ENCODE peak calls at places on chromosomes 13 and 19, in ten cellular contexts. One of them, this sample, is unnamed.

GRCh38 chr19:16369664-16370576 is 45.3 kb downstream of the KLF2 start:
- DNase-seq in left ventricle myocardium inferior: no peak
- DNase-seq in tibial nerve: no peak
- DNase-seq in uterus: no peak
- DNase-seq in endothelial cell: no peak
- DNase-seq in hepatocyte: no peak
- DNase-seq in AG09319: no peak
- DNase-seq in GM23338: no peak
- DNase-seq in stomach: no peak
- DNase-seq in HFF-Myc: no peak
- DNase-seq in this sample: no peak

GRCh38 chr13:91347996-91348905 is 764 bp downstream of the MIR17HG start:
- DNase-seq in left ventricle myocardium inferior: peak; percentile 46
- DNase-seq in tibial nerve: peak; percentile 20
- DNase-seq in uterus: peak; percentile 43
- DNase-seq in endothelial cell: peak; percentile 49
- DNase-seq in hepatocyte: peak; percentile 78
- DNase-seq in AG09319: no peak
- DNase-seq in GM23338: no peak
- DNase-seq in stomach: peak; percentile 53
- DNase-seq in HFF-Myc: no peak
- DNase-seq in this sample: no peak

GRCh38 chr19:16398530-16399241 is 73.1 kb downstream of the EPS15L1 start:
- DNase-seq in left ventricle myocardium inferior: no peak
- DNase-seq in tibial nerve: no peak
- DNase-seq in uterus: no peak
- DNase-seq in endothelial cell: no peak
- DNase-seq in hepatocyte: no peak
- DNase-seq in AG09319: no peak
- DNase-seq in GM23338: no peak
- DNase-seq in stomach: no peak
- DNase-seq in HFF-Myc: no peak
- DNase-seq in this sample: no peak

GRCh38 chr13:59931621-59932020 is 232.1 kb downstream of the DIAPH3 start:
- DNase-seq in left ventricle myocardium inferior: no peak
- DNase-seq in tibial nerve: no peak
- DNase-seq in uterus: no peak
- DNase-seq in endothelial cell: no peak
- DNase-seq in hepatocyte: no peak
- DNase-seq in AG09319: no peak
- DNase-seq in GM23338: no peak
- DNase-seq in stomach: no peak
- DNase-seq in HFF-Myc: no peak
- DNase-seq in this sample: no peak

GRCh38 chr13:50690020-50690419 is 153.5 kb downstream of the DLEU7 start:
- DNase-seq in left ventricle myocardium inferior: no peak
- DNase-seq in tibial nerve: no peak
- DNase-seq in uterus: no peak
- DNase-seq in endothelial cell: no peak
- DNase-seq in hepatocyte: no peak
- DNase-seq in AG09319: no peak
- DNase-seq in GM23338: no peak
- DNase-seq in stomach: no peak
- DNase-seq in HFF-Myc: no peak
- DNase-seq in this sample: no peak

GRCh38 chr19:28234637-28235036 is 978.3 kb downstream of the UQCRFS1 start:
- DNase-seq in left ventricle myocardium inferior: no peak
- DNase-seq in tibial nerve: no peak
- DNase-seq in uterus: no peak
- DNase-seq in endothelial cell: no peak
- DNase-seq in hepatocyte: peak; percentile 56
- DNase-seq in AG09319: no peak
- DNase-seq in GM23338: peak; percentile 24
- DNase-seq in stomach: no peak
- DNase-seq in HFF-Myc: no peak
- DNase-seq in this sample: no peak

GRCh38 chr13:46146898-46147297 is 35.1 kb downstream of the LCP1 start:
- DNase-seq in left ventricle myocardium inferior: no peak
- DNase-seq in tibial nerve: no peak
- DNase-seq in uterus: no peak
- DNase-seq in endothelial cell: peak; percentile 28
- DNase-seq in hepatocyte: peak; percentile 52
- DNase-seq in AG09319: no peak
- DNase-seq in GM23338: peak; percentile 67
- DNase-seq in stomach: no peak
- DNase-seq in HFF-Myc: no peak
- DNase-seq in this sample: no peak

GRCh38 chr13:110010433-110011135 is 224.2 kb upstream of the IRS2 start:
- DNase-seq in left ventricle myocardium inferior: no peak
- DNase-seq in tibial nerve: no peak
- DNase-seq in uterus: no peak
- DNase-seq in endothelial cell: no peak
- DNase-seq in hepatocyte: no peak
- DNase-seq in AG09319: no peak
- DNase-seq in GM23338: no peak
- DNase-seq in stomach: no peak
- DNase-seq in HFF-Myc: no peak
- DNase-seq in this sample: no peak

GRCh38 chr13:38530492-38530891 is 156.4 kb upstream of the FREM2 start:
- DNase-seq in left ventricle myocardium inferior: no peak
- DNase-seq in tibial nerve: no peak
- DNase-seq in uterus: no peak
- DNase-seq in endothelial cell: no peak
- DNase-seq in hepatocyte: peak; percentile 15
- DNase-seq in AG09319: no peak
- DNase-seq in GM23338: peak; percentile 24
- DNase-seq in stomach: no peak
- DNase-seq in HFF-Myc: peak; percentile 2
- DNase-seq in this sample: no peak

GRCh38 chr19:17795495-17795856 is 538 bp downstream of the B3GNT3 start:
- DNase-seq in left ventricle myocardium inferior: no peak
- DNase-seq in tibial nerve: no peak
- DNase-seq in uterus: no peak
- DNase-seq in endothelial cell: no peak
- DNase-seq in hepatocyte: no peak
- DNase-seq in AG09319: no peak
- DNase-seq in GM23338: no peak
- DNase-seq in stomach: no peak
- DNase-seq in HFF-Myc: no peak
- DNase-seq in this sample: no peak

GRCh38 chr13:107211073-107211472 is 643.1 kb upstream of the ARGLU1 start:
- DNase-seq in left ventricle myocardium inferior: peak; percentile 58
- DNase-seq in tibial nerve: peak; percentile 73
- DNase-seq in uterus: peak; percentile 69
- DNase-seq in endothelial cell: peak; percentile 80
- DNase-seq in hepatocyte: peak; percentile 94
- DNase-seq in AG09319: peak; percentile 54
- DNase-seq in GM23338: peak; percentile 92
- DNase-seq in stomach: peak; percentile 80
- DNase-seq in HFF-Myc: peak; percentile 31
- DNase-seq in this sample: no peak

GRCh38 chr13:62320731-62321130 is 905.1 kb upstream of the PCDH20 start:
- DNase-seq in left ventricle myocardium inferior: no peak
- DNase-seq in tibial nerve: no peak
- DNase-seq in uterus: no peak
- DNase-seq in endothelial cell: no peak
- DNase-seq in hepatocyte: no peak
- DNase-seq in AG09319: no peak
- DNase-seq in GM23338: no peak
- DNase-seq in stomach: no peak
- DNase-seq in HFF-Myc: no peak
- DNase-seq in this sample: no peak

GRCh38 chr13:62321895-62322294 is 906.2 kb upstream of the PCDH20 start:
- DNase-seq in left ventricle myocardium inferior: no peak
- DNase-seq in tibial nerve: no peak
- DNase-seq in uterus: no peak
- DNase-seq in endothelial cell: no peak
- DNase-seq in hepatocyte: no peak
- DNase-seq in AG09319: no peak
- DNase-seq in GM23338: no peak
- DNase-seq in stomach: no peak
- DNase-seq in HFF-Myc: no peak
- DNase-seq in this sample: no peak

GRCh38 chr13:62324842-62325241 is 909.2 kb upstream of the PCDH20 start:
- DNase-seq in left ventricle myocardium inferior: no peak
- DNase-seq in tibial nerve: no peak
- DNase-seq in uterus: no peak
- DNase-seq in endothelial cell: no peak
- DNase-seq in hepatocyte: no peak
- DNase-seq in AG09319: no peak
- DNase-seq in GM23338: no peak
- DNase-seq in stomach: no peak
- DNase-seq in HFF-Myc: no peak
- DNase-seq in this sample: no peak

GRCh38 chr13:62321139-62321538 is 905.5 kb upstream of the PCDH20 start:
- DNase-seq in left ventricle myocardium inferior: no peak
- DNase-seq in tibial nerve: no peak
- DNase-seq in uterus: no peak
- DNase-seq in endothelial cell: no peak
- DNase-seq in hepatocyte: no peak
- DNase-seq in AG09319: no peak
- DNase-seq in GM23338: no peak
- DNase-seq in stomach: no peak
- DNase-seq in HFF-Myc: no peak
- DNase-seq in this sample: no peak

GRCh38 chr13:62320129-62320724 is 904.6 kb upstream of the PCDH20 start:
- DNase-seq in left ventricle myocardium inferior: no peak
- DNase-seq in tibial nerve: no peak
- DNase-seq in uterus: no peak
- DNase-seq in endothelial cell: no peak
- DNase-seq in hepatocyte: peak; percentile 48
- DNase-seq in AG09319: no peak
- DNase-seq in GM23338: peak; percentile 63
- DNase-seq in stomach: no peak
- DNase-seq in HFF-Myc: no peak
- DNase-seq in this sample: no peak
- TF ChIP-seq CTCF in left ventricle myocardium inferior: peak; percentile 62
- TF ChIP-seq CTCF in tibial nerve: peak; percentile 21
- TF ChIP-seq CTCF in uterus: peak; percentile 20
- TF ChIP-seq CTCF in endothelial cell: peak; percentile 45
- TF ChIP-seq CTCF in hepatocyte: peak; percentile 83
- TF ChIP-seq CTCF in AG09319: peak; percentile 47
- TF ChIP-seq CTCF in GM23338: peak; percentile 73
- TF ChIP-seq CTCF in stomach: no peak
- TF ChIP-seq CTCF in HFF-Myc: peak; percentile 3
- TF ChIP-seq CTCF in this sample: peak; percentile 78

DNA sequence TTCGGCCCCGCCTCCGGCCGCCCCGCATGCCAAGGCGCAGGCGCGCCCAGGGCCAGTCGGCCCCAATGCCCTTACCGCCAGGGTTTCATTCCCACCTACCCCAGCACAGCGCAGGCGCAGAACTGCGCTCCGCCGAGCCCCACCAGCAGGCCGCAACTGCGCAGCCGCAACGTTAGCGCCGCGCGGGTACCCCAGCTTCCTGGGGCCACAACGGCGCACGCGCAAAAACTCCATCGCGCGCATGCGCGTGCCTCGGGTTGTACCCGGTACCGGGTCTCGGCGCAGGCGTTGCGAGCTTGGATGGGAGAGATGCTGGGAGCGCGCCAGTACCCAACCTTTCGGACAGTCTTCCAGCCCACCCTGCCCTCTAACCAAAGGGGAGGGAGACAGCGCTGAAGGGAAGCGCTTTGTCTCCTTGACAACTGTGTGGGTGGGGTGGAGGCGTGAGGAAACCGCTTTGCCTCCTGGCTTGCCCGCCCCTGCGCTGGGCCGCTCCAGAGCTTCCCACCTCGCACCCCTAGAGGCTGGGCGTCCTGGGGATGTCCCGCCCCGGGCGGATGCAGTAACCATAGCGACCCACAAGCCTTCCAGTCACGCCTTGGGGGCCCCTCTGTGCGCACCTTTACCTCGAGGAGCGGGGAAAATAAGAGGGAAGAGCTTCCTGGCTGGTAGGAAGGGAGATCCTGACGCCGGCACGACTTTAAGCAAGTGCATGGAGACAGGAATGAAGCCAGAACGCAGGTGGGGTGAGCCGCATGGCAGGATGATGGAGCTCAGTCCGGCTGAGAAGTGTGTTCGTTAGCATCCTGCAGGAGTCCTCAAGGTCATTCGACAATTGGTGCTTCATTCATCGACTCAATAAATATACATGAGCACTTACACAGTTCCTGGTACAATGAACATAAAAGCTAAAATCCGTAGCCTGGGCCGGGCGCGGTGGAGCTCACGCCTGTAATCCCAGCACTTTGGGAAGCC is 525 bp upstream of the MYPOP start:
- DNase-seq in left ventricle myocardium inferior: peak; percentile 98
- DNase-seq in tibial nerve: peak; percentile 91
- DNase-seq in uterus: peak; percentile 100
- DNase-seq in endothelial cell: peak; percentile 100
- DNase-seq in hepatocyte: peak; percentile 99
- DNase-seq in AG09319: peak; percentile 93
- DNase-seq in GM23338: peak; percentile 97
- DNase-seq in stomach: peak; percentile 99
- DNase-seq in HFF-Myc: peak; percentile 94
- DNase-seq in this sample: peak; percentile 97
- TF ChIP-seq CTCF in left ventricle myocardium inferior: peak; percentile 21
- TF ChIP-seq CTCF in tibial nerve: no peak
- TF ChIP-seq CTCF in uterus: no peak
- TF ChIP-seq CTCF in endothelial cell: no peak
- TF ChIP-seq CTCF in hepatocyte: no peak
- TF ChIP-seq CTCF in AG09319: no peak
- TF ChIP-seq CTCF in GM23338: no peak
- TF ChIP-seq CTCF in stomach: no peak
- TF ChIP-seq CTCF in HFF-Myc: no peak
- TF ChIP-seq CTCF in this sample: no peak

DNA sequence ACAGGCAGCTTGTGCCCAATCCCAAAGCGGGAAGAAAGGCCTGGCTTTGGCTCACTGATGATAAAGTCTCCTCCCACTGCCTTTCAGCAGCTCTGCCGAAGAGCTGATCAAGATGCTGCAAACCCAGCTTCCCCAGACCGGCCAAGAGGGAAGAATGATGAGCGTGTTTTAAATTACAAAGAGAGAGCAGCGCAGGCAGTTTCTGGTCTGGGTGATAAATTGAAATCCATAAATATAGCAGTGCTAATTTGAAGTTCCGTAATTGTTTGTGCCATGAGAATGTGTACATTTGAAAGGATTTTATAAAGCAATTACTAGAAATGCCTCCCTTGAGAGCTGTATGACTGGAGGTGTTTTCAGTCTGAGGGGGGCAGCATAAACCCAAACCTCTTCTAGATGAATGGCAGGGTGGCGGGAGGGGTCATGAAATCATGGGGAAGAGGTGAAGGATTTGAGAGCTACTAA is 171.8 kb downstream of the STK24 start:
- DNase-seq in left ventricle myocardium inferior: no peak
- DNase-seq in tibial nerve: no peak
- DNase-seq in uterus: no peak
- DNase-seq in endothelial cell: no peak
- DNase-seq in hepatocyte: peak; percentile 26
- DNase-seq in AG09319: no peak
- DNase-seq in GM23338: peak; percentile 83
- DNase-seq in stomach: no peak
- DNase-seq in HFF-Myc: no peak
- DNase-seq in this sample: no peak
- TF ChIP-seq CTCF in left ventricle myocardium inferior: no peak
- TF ChIP-seq CTCF in tibial nerve: no peak
- TF ChIP-seq CTCF in uterus: no peak
- TF ChIP-seq CTCF in endothelial cell: no peak
- TF ChIP-seq CTCF in hepatocyte: peak; percentile 24
- TF ChIP-seq CTCF in AG09319: no peak
- TF ChIP-seq CTCF in GM23338: no peak
- TF ChIP-seq CTCF in stomach: no peak
- TF ChIP-seq CTCF in HFF-Myc: no peak
- TF ChIP-seq CTCF in this sample: peak; percentile 3

GRCh38 chr13:96652506-96652905 is 341.8 kb downstream of the OXGR1 start:
- DNase-seq in left ventricle myocardium inferior: no peak
- DNase-seq in tibial nerve: no peak
- DNase-seq in uterus: no peak
- DNase-seq in endothelial cell: no peak
- DNase-seq in hepatocyte: no peak
- DNase-seq in AG09319: no peak
- DNase-seq in GM23338: no peak
- DNase-seq in stomach: no peak
- DNase-seq in HFF-Myc: no peak
- DNase-seq in this sample: no peak
- TF ChIP-seq CTCF in left ventricle myocardium inferior: no peak
- TF ChIP-seq CTCF in tibial nerve: no peak
- TF ChIP-seq CTCF in uterus: no peak
- TF ChIP-seq CTCF in endothelial cell: no peak
- TF ChIP-seq CTCF in hepatocyte: no peak
- TF ChIP-seq CTCF in AG09319: no peak
- TF ChIP-seq CTCF in GM23338: no peak
- TF ChIP-seq CTCF in stomach: no peak
- TF ChIP-seq CTCF in HFF-Myc: no peak
- TF ChIP-seq CTCF in this sample: no peak

This sample was measured in D721Med.